ENCODE peak calls at places on chromosomes 13 and 19, in five cellular contexts. R is activated B cell treated with CpG ODN at 0.5 μM for 24 hours, H is fibroblast of mammary gland, F is coronary artery, E is Caco-2. G is an unnamed sample.

GRCh38 chr19:46661020-46661731 is at the start of gene DACT3:
- DNase-seq in R (peak), F (peak), E (peak), H (peak), G (peak)

GRCh38 chr13:67224148-67224846 is 5.8 kb downstream of the PCDH9 start:
- DNase-seq in R (peak), H (peak), E (peak), F (no peak), G (no peak)

GRCh38 chr19:43575955-43576451 is 402 bp downstream of the PINLYP start:
- DNase-seq in E (peak), F (no peak), H (no peak), R (no peak), G (no peak)

GRCh38 chr19:40006273-40006691 is 9.4 kb downstream of the ZNF546 start:
- DNase-seq in R (no peak), H (peak), E (no peak), F (no peak), G (no peak)

GRCh38 chr13:78999494-78999893 is 340.5 kb upstream of the OBI1 start:
- DNase-seq in R (no peak), F (no peak), E (no peak), H (no peak), G (no peak)

GRCh38 chr13:113560645-113561416 is 23.7 kb upstream of the TFDP1 start:
- DNase-seq in F (peak), R (peak), E (no peak), H (no peak), G (no peak)

GRCh38 chr13:21413013-21413412 is 46.1 kb downstream of the ZDHHC20 start:
- DNase-seq in F (no peak), R (no peak), E (no peak), H (peak), G (no peak)

GRCh38 chr13:107392205-107392604 is 823.1 kb downstream of the LIG4 start:
- DNase-seq in E (no peak), F (no peak), R (no peak), H (no peak), G (no peak)

GRCh38 chr19:44808463-44809371 is at the start of gene BCAM:
- DNase-seq in H (peak), F (peak), R (no peak), E (peak), G (peak)

GRCh38 chr19:46226438-46226973 is 3.0 kb upstream of the IGFL1 start:
- DNase-seq in R (no peak), F (no peak), E (no peak), H (no peak), G (no peak)

GRCh38 chr13:80340643-80341097 is 256 bp downstream of the SPRY2 start:
- DNase-seq in F (no peak), R (peak), E (no peak), H (peak), G (peak)

GRCh38 chr13:97125051-97125809 is 96.9 kb upstream of the MBNL2 start:
- DNase-seq in E (peak), H (peak), F (no peak), R (no peak), G (no peak)

GRCh38 chr13:80070024-80070703 is 270.8 kb downstream of the SPRY2 start:
- DNase-seq in F (no peak), H (no peak), R (no peak), E (no peak), G (no peak)

GRCh38 chr19:43148233-43148632 is 38.1 kb downstream of the PSG5 start:
- DNase-seq in R (no peak), F (no peak), H (peak), E (no peak), G (no peak)

GRCh38 chr19:44891016-44891882 is at the start of gene TOMM40:
- DNase-seq in R (peak), E (peak), H (no peak), F (peak), G (no peak)

GRCh38 chr13:51249767-51250741 is 27.9 kb downstream of the FAM124A start:
- DNase-seq in H (no peak), F (no peak), E (no peak), R (no peak), G (peak)
- TF ChIP-seq CTCF in H (peak), F (no peak), E (peak), R (no peak), G (peak)

GRCh38 chr19:15227261-15227660 is 5.0 kb downstream of the EPHX3 start:
- DNase-seq in E (no peak), R (no peak), F (no peak), H (no peak), G (no peak)

GRCh38 chr19:15223649-15224371 is 8.4 kb downstream of the EPHX3 start:
- DNase-seq in H (peak), E (no peak), R (no peak), F (no peak), G (no peak)

GRCh38 chr19:15218501-15218900 is 13.7 kb downstream of the EPHX3 start:
- DNase-seq in E (no peak), F (no peak), H (no peak), R (no peak), G (no peak)

GRCh38 chr19:15225797-15226196 is 6.5 kb downstream of the EPHX3 start:
- DNase-seq in F (no peak), H (no peak), E (no peak), R (no peak), G (no peak)

DNA sequence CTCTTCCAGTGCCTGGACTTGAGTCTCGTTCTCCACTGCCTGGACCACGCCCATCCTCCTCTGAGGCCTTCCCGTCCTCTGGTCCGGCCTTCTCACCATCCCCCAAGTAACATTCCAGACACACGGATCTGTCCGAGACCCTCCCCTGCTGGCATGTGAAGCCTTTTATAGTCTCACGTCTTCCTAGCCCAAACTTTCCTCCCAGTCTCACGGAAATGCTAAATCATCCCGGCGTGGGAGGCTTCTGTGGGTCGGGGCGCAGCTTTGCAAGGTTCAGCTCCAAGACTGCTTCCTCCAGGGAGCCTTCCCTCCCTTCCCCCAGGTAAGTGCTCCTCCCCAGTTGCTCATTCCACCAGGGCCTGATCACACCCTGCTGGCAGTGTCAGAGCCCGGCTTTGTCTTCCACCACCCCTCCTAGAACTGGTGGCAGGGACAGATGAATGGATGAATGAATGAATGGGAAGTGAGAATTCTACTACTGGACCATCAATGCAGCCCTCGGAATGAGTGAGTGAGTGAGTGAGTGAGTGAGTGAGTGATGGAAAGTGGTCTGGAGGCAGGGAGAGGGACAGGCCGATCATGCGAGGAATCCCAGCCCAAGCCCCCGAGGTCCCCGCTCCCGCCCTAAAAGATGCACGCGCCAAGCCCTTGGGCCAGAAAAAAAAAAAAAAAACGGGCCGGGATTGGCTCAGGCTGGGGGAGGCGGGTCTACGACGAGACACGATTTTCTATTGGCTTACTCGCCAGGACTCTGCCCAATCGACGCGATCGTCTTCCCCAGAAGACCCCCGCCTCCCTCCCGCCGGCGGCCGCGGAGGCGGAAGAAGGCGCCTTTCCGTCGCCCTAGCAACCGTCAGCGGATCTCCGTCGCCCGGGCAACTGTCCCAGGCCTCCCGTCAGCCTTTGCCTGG is 9.3 kb downstream of the EPHX3 start:
- DNase-seq in E (peak), H (peak), R (peak), F (peak), G (peak)
- TF ChIP-seq CTCF in E (no peak), H (no peak), R (no peak), F (no peak), G (no peak)

GRCh38 chr19:47848425-47848824 is 10.6 kb upstream of the TPRX2 start:
- DNase-seq in E (no peak), F (no peak), H (no peak), R (no peak), G (no peak)

GRCh38 chr19:47854459-47854858 is 4.6 kb upstream of the TPRX2 start:
- DNase-seq in R (no peak), F (no peak), E (no peak), H (no peak), G (no peak)

GRCh38 chr19:47853003-47853402 is 6.0 kb upstream of the TPRX2 start:
- DNase-seq in E (no peak), R (no peak), H (no peak), F (no peak), G (no peak)

GRCh38 chr19:47848871-47849473 is 10.1 kb upstream of the TPRX2 start:
- DNase-seq in H (peak), R (no peak), F (no peak), E (no peak), G (no peak)
- TF ChIP-seq CTCF in H (peak), R (no peak), F (no peak), E (no peak), G (no peak)

GRCh38 chr13:51019026-51019425 is 92.0 kb downstream of the C13orf42 start:
- DNase-seq in F (no peak), E (no peak), R (no peak), H (no peak), G (no peak)
- TF ChIP-seq CTCF in F (no peak), E (no peak), R (no peak), H (no peak), G (no peak)

DNA sequence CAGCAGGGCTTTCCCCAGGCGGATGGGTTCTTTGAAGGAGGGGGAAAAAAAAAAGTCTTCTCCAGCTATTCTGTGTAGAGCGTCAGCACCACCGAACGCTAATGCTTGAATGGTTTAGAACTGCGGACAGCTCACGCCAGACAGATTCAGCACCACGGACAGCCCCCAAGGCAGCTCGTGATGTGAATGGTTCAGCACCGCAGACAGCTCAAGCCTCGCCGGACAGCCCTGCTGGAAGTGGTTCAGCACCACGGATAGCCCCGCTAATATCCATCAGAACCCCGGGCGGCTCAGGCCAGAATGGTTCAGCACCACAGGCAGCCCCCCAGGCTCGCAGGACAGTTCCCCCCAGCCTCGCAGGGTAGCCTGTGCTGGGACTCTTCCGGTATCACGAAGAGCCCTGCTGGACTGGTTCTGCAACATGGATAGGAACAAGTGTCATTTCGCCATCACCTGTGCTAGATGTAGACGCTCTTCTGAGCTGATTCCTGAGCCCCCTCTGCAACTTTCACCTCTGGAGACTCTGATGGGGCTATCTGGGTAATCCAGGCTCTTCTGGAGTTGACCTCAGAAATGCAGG is 4.9 kb upstream of the SMIM17 start:
- DNase-seq in H (peak), R (no peak), E (peak), F (no peak), G (peak)
- TF ChIP-seq CTCF in H (no peak), R (no peak), E (no peak), F (no peak), G (no peak)

GRCh38 chr19:53912653-53913052 is 3.6 kb downstream of the CACNG7 start:
- DNase-seq in F (no peak), R (no peak), E (no peak), H (no peak), G (no peak)
- TF ChIP-seq CTCF in F (no peak), R (no peak), E (no peak), H (peak), G (peak)

DNA sequence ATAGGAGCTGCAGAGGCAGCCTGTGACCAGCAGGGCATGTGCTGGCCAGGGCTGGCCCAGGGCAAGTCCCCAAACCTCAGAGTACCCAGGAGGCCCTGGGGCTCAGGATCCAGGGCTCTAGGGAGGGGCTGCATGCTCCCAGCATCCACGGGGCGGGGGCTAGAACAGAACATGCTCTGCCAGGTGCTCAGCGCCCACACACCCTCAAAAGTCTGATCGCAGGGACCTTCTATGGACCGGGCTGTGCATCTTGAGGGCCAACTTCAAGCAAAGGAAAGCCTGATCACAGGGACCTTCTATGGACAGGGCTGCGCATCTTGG is 33.5 kb downstream of the ELL start:
- DNase-seq in F (no peak), E (no peak), R (no peak), H (no peak), G (no peak)
- TF ChIP-seq CTCF in F (no peak), E (no peak), R (no peak), H (peak), G (no peak)

GRCh38 chr19:5503598-5503997 is 48.4 kb downstream of the ZNRF4 start:
- DNase-seq in H (peak), R (no peak), E (no peak), F (no peak), G (no peak)
- TF ChIP-seq CTCF in H (peak), R (no peak), E (no peak), F (no peak), G (no peak)

GRCh38 chr19:33718668-33719259 is 77.9 kb upstream of the KCTD15 start:
- DNase-seq in H (no peak), E (no peak), F (no peak), R (no peak), G (no peak)
- TF ChIP-seq CTCF in H (no peak), E (no peak), F (no peak), R (no peak), G (no peak)

G was measured in GM10248.